ENCODE peak calls at places on chromosomes 11 and 22, in ten cellular contexts. F is naive B cell; T is stimulated activated CD8-positive, alpha-beta memory T cell treated with anti-CD3 and anti-CD28 coated beads, Interleukin-2, amount 100 ng/mL, for 48 hours; H is SK-N-DZ; Y is ELF-1; D is stimulated activated CD4-positive, alpha-beta T cell treated with anti-CD3 and anti-CD28 coated beads, TNF-alpha, amount 100 ng/mL, for 1 hour; U is mucosa of gallbladder; J is EL; Z is posterior cingulate gyrus; C is activated T-helper 9 cell treated with anti-CD3 and anti-CD28 coated beads, Interleukin-2, amount 50 U/mL, for 16 hours. V is an unnamed sample.

GRCh38 chr11:123033895-123034294 is 28.0 kb downstream of the HSPA8 start:
- DNase-seq in F (no peak), T (no peak), H (no peak), Y (no peak), D (no peak), U (no peak), J (peak; percentile 47), Z (no peak), C (no peak), V (peak; percentile 58)

GRCh38 chr11:19276859-19277808 is 36.4 kb upstream of the E2F8 start:
- DNase-seq in F (no peak), T (no peak), H (no peak), Y (no peak), D (no peak), U (no peak), J (peak; percentile 36), Z (no peak), C (no peak), V (no peak)

GRCh38 chr11:105208038-105208437 is 68.5 kb upstream of the CARD18 start:
- DNase-seq in F (no peak), T (no peak), H (no peak), Y (no peak), D (no peak), U (no peak), J (no peak), Z (no peak), C (no peak), V (no peak)

GRCh38 chr11:86672007-86672621 is at the start of gene ME3:
- DNase-seq in F (peak; percentile 11), T (no peak), H (peak; percentile 62), Y (peak; percentile 54), D (peak; percentile 33), U (peak; percentile 45), J (peak; percentile 61), Z (peak; percentile 94), C (no peak), V (peak; percentile 71)

GRCh38 chr11:132824642-132825041 is 707.7 kb downstream of the OPCML start:
- DNase-seq in F (no peak), T (no peak), H (no peak), Y (no peak), D (no peak), U (no peak), J (no peak), Z (no peak), C (no peak), V (no peak)

GRCh38 chr11:85854212-85854556 is 999 bp upstream of the CCDC83 start:
- DNase-seq in F (no peak), T (no peak), H (no peak), Y (no peak), D (no peak), U (no peak), J (no peak), Z (no peak), C (no peak), V (no peak)

GRCh38 chr11:14644396-14645246 is 1.0 kb downstream of the PDE3B start:
- DNase-seq in F (no peak), T (no peak), H (peak; percentile 69), Y (peak; percentile 83), D (peak; percentile 29), U (no peak), J (peak; percentile 12), Z (peak; percentile 90), C (peak; percentile 10), V (peak; percentile 35)

GRCh38 chr22:49391436-49391835 is 436.2 kb downstream of the BRD1 start:
- DNase-seq in F (no peak), T (no peak), H (no peak), Y (no peak), D (no peak), U (no peak), J (no peak), Z (peak; percentile 57), C (no peak), V (no peak)

GRCh38 chr11:20712912-20713311 is 43.5 kb downstream of the NELL1 start:
- DNase-seq in F (no peak), T (no peak), H (no peak), Y (peak; percentile 4), D (no peak), U (no peak), J (no peak), Z (peak; percentile 30), C (no peak), V (no peak)

GRCh38 chr11:105181521-105181920 is 42.0 kb upstream of the CARD18 start:
- DNase-seq in F (no peak), T (no peak), H (no peak), Y (no peak), D (no peak), U (no peak), J (no peak), Z (no peak), C (no peak), V (peak; percentile 10)

GRCh38 chr22:42766860-42767259 is 46.2 kb upstream of the A4GALT start:
- DNase-seq in F (no peak), T (no peak), H (no peak), Y (no peak), D (no peak), U (no peak), J (no peak), Z (no peak), C (no peak), V (no peak)

GRCh38 chr11:36753960-36754359 is 155.9 kb upstream of the RAG2 start:
- DNase-seq in F (no peak), T (no peak), H (no peak), Y (no peak), D (no peak), U (no peak), J (no peak), Z (no peak), C (no peak), V (no peak)

GRCh38 chr11:16749666-16750065 is 11.2 kb downstream of the C11orf58 start:
- DNase-seq in F (no peak), T (no peak), H (no peak), Y (no peak), D (no peak), U (no peak), J (no peak), Z (no peak), C (no peak), V (no peak)

GRCh38 chr11:88555018-88555828 is 217.7 kb upstream of the CTSC start:
- DNase-seq in F (no peak), T (no peak), H (no peak), Y (no peak), D (no peak), U (peak; percentile 23), J (peak; percentile 99), Z (no peak), C (no peak), V (peak; percentile 74)

GRCh38 chr11:70901951-70902521 is 350.3 kb downstream of the SHANK2 start:
- DNase-seq in F (no peak), T (no peak), H (no peak), Y (no peak), D (no peak), U (no peak), J (no peak), Z (peak; percentile 83), C (no peak), V (no peak)

GRCh38 chr11:95138448-95138847 is 48.8 kb downstream of the ENDOD1 start:
- DNase-seq in F (no peak), T (no peak), H (no peak), Y (no peak), D (no peak), U (no peak), J (no peak), Z (no peak), C (no peak), V (no peak)

GRCh38 chr22:30892286-30892685 is 76.3 kb downstream of the MORC2 start:
- DNase-seq in F (no peak), T (no peak), H (no peak), Y (no peak), D (no peak), U (no peak), J (no peak), Z (peak; percentile 69), C (no peak), V (no peak)

GRCh38 chr22:25051983-25052710 is 99.6 kb downstream of the KIAA1671 start:
- DNase-seq in F (no peak), T (no peak), H (no peak), Y (no peak), D (no peak), U (no peak), J (no peak), Z (peak; percentile 63), C (no peak), V (no peak)